ENCODE peak calls at places on chromosome 2, in four cellular contexts. D is stimulated activated CD4-positive, alpha-beta T cell treated with anti-CD3 and anti-CD28 coated beads, Interleukin-2, amount 100 ng/mL, for 48 hours; M is EH; X is NT2/D1. P is an unnamed sample.

GRCh38 chr2:36741188-36741587 is 44.7 kb downstream of the VIT start:
- DNase-seq in D (no peak), X (no peak), M (no peak), P (no peak)

GRCh38 chr2:233676046-233676445 is 4.3 kb downstream of the UGT1A9 start:
- DNase-seq in D (no peak), X (no peak), M (peak), P (no peak)

GRCh38 chr2:69815717-69816116 is 13.7 kb upstream of the GMCL1 start:
- DNase-seq in X (no peak), D (no peak), M (peak), P (no peak)

GRCh38 chr2:105590780-105591660 is 153.7 kb upstream of the NCK2 start:
- DNase-seq in X (no peak), D (no peak), M (no peak), P (no peak)

GRCh38 chr2:177683473-177684069 is 291.0 kb downstream of the AGPS start:
- DNase-seq in D (no peak), M (no peak), X (no peak), P (no peak)

GRCh38 chr2:152167070-152167469 is 8.5 kb downstream of the STAM2 start:
- DNase-seq in X (no peak), D (no peak), M (no peak), P (no peak)

GRCh38 chr2:236887953-236888765 is 197.5 kb upstream of the COPS8 start:
- DNase-seq in D (no peak), M (peak), X (no peak), P (no peak)

GRCh38 chr2:171515672-171516298 is 6.5 kb upstream of the CYBRD1 start:
- DNase-seq in M (peak), X (no peak), D (no peak), P (peak)

GRCh38 chr2:178306351-178307073 is 112.2 kb downstream of the OSBPL6 start:
- DNase-seq in D (peak), X (peak), M (peak), P (peak)

GRCh38 chr2:30296496-30296895 is 65.2 kb downstream of the LBH start:
- DNase-seq in D (no peak), X (no peak), M (no peak), P (no peak)